ENCODE peak calls at places on chromosomes 2 and 18, in eight cellular contexts. Q is adrenal gland, Y is transverse colon, T is neural progenitor cell, M is cardiac muscle cell, C is breast epithelium, S is endodermal cell, K is fibroblast of lung. V is an unnamed sample.

GRCh38 chr2:240325006-240325653 is 110.3 kb upstream of the GPC1 start:
- DNase-seq in Q (no peak), Y (no peak), T (no peak), M (no peak), C (no peak), S (no peak), K (no peak), V (no peak)

GRCh38 chr2:17245921-17246320 is 272.3 kb downstream of the RAD51AP2 start:
- DNase-seq in Q (no peak), Y (no peak), T (no peak), M (no peak), C (no peak), S (no peak), K (peak; percentile 44), V (no peak)

GRCh38 chr2:134324942-134325341 is 71.1 kb downstream of the MGAT5 start:
- DNase-seq in Q (no peak), Y (no peak), T (no peak), M (no peak), C (no peak), S (no peak), K (no peak), V (no peak)

GRCh38 chr2:200288670-200289429 is 17.6 kb upstream of the SPATS2L start:
- DNase-seq in Q (no peak), Y (no peak), T (no peak), M (peak; percentile 54), C (peak; percentile 45), S (no peak), K (peak; percentile 76), V (no peak)

GRCh38 chr2:186484062-186484735 is 1.9 kb upstream of the ZC3H15 start:
- DNase-seq in Q (no peak), Y (no peak), T (no peak), M (no peak), C (no peak), S (no peak), K (no peak), V (no peak)

GRCh38 chr2:232322560-232323327 is 55.8 kb upstream of the ALPP start:
- DNase-seq in Q (no peak), Y (peak; percentile 5), T (no peak), M (no peak), C (no peak), S (no peak), K (no peak), V (no peak)

GRCh38 chr18:55840601-55841170 is 252.7 kb upstream of the TCF4 start:
- DNase-seq in Q (no peak), Y (no peak), T (no peak), M (no peak), C (no peak), S (no peak), K (no peak), V (no peak)

GRCh38 chr2:57597940-57598339 is 448.7 kb upstream of the VRK2 start:
- DNase-seq in Q (no peak), Y (no peak), T (no peak), M (no peak), C (no peak), S (no peak), K (no peak), V (no peak)

GRCh38 chr2:186424265-186424664 is 61.8 kb upstream of the ZC3H15 start:
- DNase-seq in Q (no peak), Y (no peak), T (no peak), M (no peak), C (no peak), S (no peak), K (no peak), V (no peak)

GRCh38 chr2:24489942-24490673 is 946 bp upstream of the NCOA1 start:
- DNase-seq in Q (no peak), Y (peak; percentile 53), T (peak; percentile 56), M (peak; percentile 50), C (no peak), S (peak; percentile 72), K (peak; percentile 40), V (peak; percentile 62)

GRCh38 chr2:216345846-216346245 is 26.4 kb downstream of the MARCHF4 start:
- DNase-seq in Q (no peak), Y (no peak), T (no peak), M (no peak), C (no peak), S (peak; percentile 73), K (no peak), V (no peak)

GRCh38 chr2:219298759-219299371 is 10.3 kb downstream of the PTPRN start:
- DNase-seq in Q (peak; percentile 90), Y (peak; percentile 93), T (peak; percentile 81), M (peak; percentile 86), C (peak; percentile 83), S (peak; percentile 97), K (peak; percentile 79), V (peak; percentile 91)

GRCh38 chr2:147231607-147232006 is 613.2 kb upstream of the ACVR2A start:
- DNase-seq in Q (no peak), Y (no peak), T (no peak), M (no peak), C (no peak), S (no peak), K (no peak), V (no peak)

GRCh38 chr18:712401-713134 is at the start of gene ENOSF1:
- DNase-seq in Q (peak; percentile 89), Y (peak; percentile 93), T (peak; percentile 86), M (peak; percentile 94), C (peak; percentile 79), S (peak; percentile 99), K (peak; percentile 80), V (peak; percentile 93)

GRCh38 chr2:173749315-173749714 is 215.9 kb downstream of the SP3 start:
- DNase-seq in Q (no peak), Y (no peak), T (peak; percentile 29), M (peak; percentile 61), C (no peak), S (no peak), K (peak; percentile 80), V (peak; percentile 8)

DNA sequence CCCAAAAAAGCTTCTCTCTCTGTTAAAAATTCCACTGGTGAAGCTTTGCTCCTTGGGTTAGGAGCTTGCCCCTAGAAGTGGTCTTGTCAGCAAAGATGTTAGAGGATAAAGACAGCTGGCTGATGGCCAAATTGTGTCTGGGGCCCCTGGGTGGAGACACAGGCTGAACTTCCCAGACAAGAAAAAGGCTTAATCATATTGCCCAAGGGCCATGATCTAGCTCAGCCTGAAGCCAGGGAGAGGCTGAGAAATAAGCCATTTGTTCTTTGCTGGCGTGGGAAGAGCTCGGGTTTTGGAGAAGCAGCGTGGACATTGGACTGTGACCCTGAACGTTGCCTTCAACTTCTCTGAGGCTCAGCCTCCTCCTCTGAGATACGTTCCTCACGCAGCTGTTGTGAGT is 153.0 kb downstream of the ZFP36L2 start:
- DNase-seq in Q (no peak), Y (peak; percentile 11), T (no peak), M (peak; percentile 57), C (no peak), S (peak; percentile 13), K (peak; percentile 92), V (peak; percentile 80)
- H3K27ac ChIP-seq in Q (peak overlapping the region; percentile 93), Y (peak overlapping the region; percentile 83), T (no peak overlapping the region), M (peak overlapping the region; percentile 48), C (peak overlapping the region; percentile 95), S (no peak overlapping the region), K (peak overlapping the region; percentile 98), V (peak overlapping the region; percentile 100)

GRCh38 chr2:37637122-37637875 is 34.1 kb downstream of the CDC42EP3 start:
- DNase-seq in Q (no peak), Y (no peak), T (no peak), M (no peak), C (no peak), S (no peak), K (no peak), V (no peak)

GRCh38 chr2:37636209-37637077 is 35.0 kb downstream of the CDC42EP3 start:
- DNase-seq in Q (no peak), Y (no peak), T (no peak), M (no peak), C (no peak), S (no peak), K (no peak), V (no peak)

GRCh38 chr2:37639631-37640030 is 31.8 kb downstream of the CDC42EP3 start:
- DNase-seq in Q (no peak), Y (no peak), T (no peak), M (no peak), C (no peak), S (no peak), K (no peak), V (no peak)

GRCh38 chr2:37637985-37638384 is 33.5 kb downstream of the CDC42EP3 start:
- DNase-seq in Q (no peak), Y (no peak), T (no peak), M (no peak), C (no peak), S (no peak), K (no peak), V (no peak)

DNA sequence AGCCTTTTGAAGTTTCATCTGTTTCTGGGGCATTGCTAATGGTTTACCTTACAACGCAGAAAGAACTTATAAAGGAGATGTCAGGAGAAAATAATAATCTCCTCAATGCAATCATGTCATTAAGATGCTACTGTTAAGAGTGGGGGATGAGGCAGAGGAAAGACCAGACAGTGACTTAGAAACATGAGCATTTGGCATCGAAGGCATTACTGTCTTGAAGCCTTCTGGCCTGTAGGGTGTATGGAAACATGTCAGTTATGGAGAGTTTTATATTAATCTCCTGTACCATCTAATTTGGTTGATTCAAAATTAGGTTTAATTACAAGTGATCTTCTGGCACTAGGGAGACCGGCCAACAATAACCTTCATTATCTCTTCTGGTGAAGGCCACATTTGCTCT is 32.5 kb downstream of the CDC42EP3 start:
- DNase-seq in Q (no peak), Y (no peak), T (no peak), M (no peak), C (no peak), S (no peak), K (no peak), V (no peak)
- TF ChIP-seq CTCF in Q (no peak), Y (no peak), T (no peak), M (no peak), C (no peak), S (no peak), K (no peak), V (no peak)

GRCh38 chr2:19542796-19543195 is 184.4 kb upstream of the OSR1 start:
- DNase-seq in Q (no peak), Y (no peak), T (no peak), M (no peak), C (no peak), S (no peak), K (peak; percentile 11), V (no peak)
- H3K27ac ChIP-seq in Q (no peak overlapping the region), Y (no peak overlapping the region), T (no peak overlapping the region), M (no peak overlapping the region), C (no peak overlapping the region), S (no peak overlapping the region), K (no peak overlapping the region), V (peak overlapping the region; percentile 78)

DNA sequence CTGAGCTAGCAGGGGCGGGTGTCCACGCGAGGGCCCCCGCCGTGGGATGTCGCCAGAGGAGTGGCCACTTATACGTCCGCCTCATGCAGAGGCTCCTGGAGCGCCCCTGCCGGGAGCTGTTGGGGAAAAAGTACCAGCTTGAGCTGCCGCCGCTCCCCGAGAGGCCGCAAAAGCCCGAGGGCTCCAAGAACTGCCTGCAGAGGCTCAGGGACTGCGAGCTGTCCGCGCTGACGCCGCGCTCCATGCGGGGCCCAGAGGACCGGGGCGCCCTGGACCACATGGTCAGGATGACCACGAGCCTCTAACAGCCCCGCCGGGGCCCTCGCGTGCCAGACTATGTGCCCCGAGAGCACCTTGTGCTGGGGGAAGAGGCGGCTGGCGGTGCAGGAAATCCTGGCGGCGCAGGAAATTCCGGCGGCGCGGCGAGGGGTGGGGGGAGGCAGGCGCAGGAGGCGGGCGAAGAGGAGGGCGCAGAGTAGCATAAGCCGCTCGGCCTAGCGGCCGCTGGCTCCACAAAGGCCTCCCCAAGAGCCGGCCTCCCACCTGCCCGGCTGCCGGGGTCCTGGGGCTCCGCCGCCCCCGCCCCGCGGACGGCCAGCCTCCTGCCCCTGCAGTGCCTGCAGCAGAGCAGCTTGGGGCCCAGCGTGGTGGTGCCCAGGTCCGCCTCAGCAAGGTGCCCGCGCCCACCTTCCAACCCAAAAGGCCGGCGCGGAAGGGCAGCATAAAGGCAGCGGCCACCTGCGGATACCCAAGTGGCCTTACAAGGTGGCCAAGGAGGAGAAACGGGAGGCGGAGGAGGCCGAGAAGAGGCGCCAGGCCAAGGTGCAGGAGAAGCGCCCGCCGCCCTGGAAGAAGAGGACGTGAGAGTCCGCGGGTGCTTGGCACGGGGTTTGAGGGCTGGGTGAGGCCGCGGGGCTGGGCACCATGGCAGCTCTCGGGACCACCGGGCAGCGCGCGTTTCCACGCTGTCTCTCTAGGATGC is 42.1 kb upstream of the TRIM43B start:
- DNase-seq in Q (peak; percentile 49), Y (peak; percentile 74), T (no peak), M (peak; percentile 80), C (peak; percentile 47), S (no peak), K (peak; percentile 75), V (peak; percentile 40)
- TF ChIP-seq CTCF in Q (no peak), Y (peak; percentile 20), T (no peak), M (peak; percentile 37), C (peak; percentile 17), S (no peak), K (peak; percentile 38), V (no peak)

V was measured in RWPE1.